ENCODE peak calls at places on chromosome 17, in nine cellular contexts. I is endothelial cell of umbilical vein, O is ascending aorta, V is left ventricle myocardium inferior, Q is neural progenitor cell, K is PC-9, R is colonic mucosa, J is OCI-LY7, U is SK-N-SH. A is an unnamed sample.

GRCh38 chr17:4870850-4871249 is 28.5 kb upstream of the C17orf107 start:
- DNase-seq in R (no peak), O (no peak), I (no peak), Q (no peak), V (no peak), U (no peak), J (no peak), K (no peak), A (no peak)

GRCh38 chr17:68255731-68256538 is 8.1 kb downstream of the AMZ2 start:
- DNase-seq in J (peak; percentile 56), K (no peak), Q (no peak), U (no peak), R (no peak), O (no peak), V (no peak), I (no peak), A (no peak)

GRCh38 chr17:65750678-65751077 is 189.2 kb upstream of the AXIN2 start:
- DNase-seq in J (peak; percentile 1), U (peak; percentile 75), V (peak; percentile 73), I (peak; percentile 62), O (no peak), R (peak; percentile 81), Q (no peak), K (peak; percentile 82), A (peak; percentile 84)

GRCh38 chr17:2214887-2215615 is 88.5 kb downstream of the SMG6 start:
- DNase-seq in R (no peak), V (peak; percentile 78), Q (peak; percentile 15), O (peak; percentile 89), J (peak; percentile 31), I (peak; percentile 87), K (no peak), U (peak; percentile 43), A (no peak)

GRCh38 chr17:29687601-29688000 is 64.9 kb upstream of the CORO6 start:
- DNase-seq in O (no peak), J (no peak), R (no peak), V (no peak), Q (no peak), I (peak; percentile 29), K (no peak), U (no peak), A (no peak)

GRCh38 chr17:19546289-19547065 is 12.8 kb downstream of the SLC47A1 start:
- DNase-seq in O (no peak), Q (peak; percentile 20), I (peak; percentile 19), K (no peak), U (no peak), J (peak; percentile 38), V (peak; percentile 44), R (peak; percentile 74), A (no peak)

GRCh38 chr17:77409282-77410161 is 268.8 kb downstream of the SEC14L1 start:
- DNase-seq in R (peak; percentile 66), Q (peak; percentile 78), O (peak; percentile 92), K (no peak), V (peak; percentile 79), U (no peak), J (peak; percentile 77), I (no peak), A (peak; percentile 45)

GRCh38 chr17:50565559-50566350 is 5.2 kb downstream of the CACNA1G start:
- DNase-seq in R (no peak), I (no peak), K (no peak), V (no peak), O (no peak), U (peak; percentile 94), Q (peak; percentile 82), J (no peak), A (no peak)

GRCh38 chr17:64368277-64368676 is 22.4 kb downstream of the PECAM1 start:
- DNase-seq in U (no peak), I (no peak), V (no peak), O (no peak), K (no peak), R (no peak), Q (no peak), J (no peak), A (no peak)

GRCh38 chr17:64377769-64378282 is 12.8 kb downstream of the PECAM1 start:
- DNase-seq in R (no peak), J (no peak), K (no peak), U (no peak), O (no peak), I (peak; percentile 57), Q (no peak), V (no peak), A (no peak)

GRCh38 chr17:64369007-64369893 is 21.4 kb downstream of the PECAM1 start:
- DNase-seq in V (no peak), U (no peak), J (no peak), O (no peak), Q (no peak), K (no peak), I (no peak), R (no peak), A (no peak)

GRCh38 chr17:64378890-64379354 is 11.7 kb downstream of the PECAM1 start:
- DNase-seq in I (peak; percentile 83), U (no peak), K (no peak), V (no peak), Q (no peak), R (no peak), O (no peak), J (no peak), A (no peak)

DNA sequence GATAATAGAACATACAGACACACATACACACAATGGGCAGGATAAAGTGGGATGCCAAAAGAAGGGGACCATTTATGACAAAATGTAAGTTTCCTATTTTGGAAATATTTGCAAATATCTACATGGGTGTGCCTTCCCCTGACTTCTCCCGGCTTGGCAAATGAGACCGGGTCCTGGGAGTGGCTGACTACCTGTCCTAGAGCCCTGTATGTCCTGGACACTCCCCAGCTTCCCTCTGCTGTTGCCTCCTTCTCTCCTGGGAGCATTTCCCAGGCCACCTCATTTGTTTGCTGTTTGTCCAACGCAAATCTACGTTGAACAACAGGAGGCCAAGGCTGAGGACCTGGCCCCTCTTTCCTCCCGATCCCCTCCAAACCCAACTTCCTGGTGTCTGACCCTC is 16.9 kb downstream of the PECAM1 start:
- DNase-seq in Q (no peak), J (no peak), V (no peak), K (no peak), R (no peak), I (no peak), O (no peak), U (no peak), A (no peak)
- H3K27ac ChIP-seq in Q (no peak overlapping the region), J (no peak overlapping the region), V (peak overlapping the region; percentile 58), K (no peak overlapping the region), R (no peak overlapping the region), I (no peak overlapping the region), O (no peak overlapping the region), U (no peak overlapping the region), A (peak overlapping the region; percentile 15)

GRCh38 chr17:8119575-8120519 is 1.5 kb upstream of the ALOXE3 start:
- DNase-seq in R (peak; percentile 94), K (peak; percentile 93), J (peak; percentile 92), O (no peak), V (peak; percentile 75), Q (peak; percentile 92), U (peak; percentile 53), I (peak; percentile 96), A (no peak)

GRCh38 chr17:8120520-8121443 is 2.5 kb upstream of the ALOXE3 start:
- DNase-seq in I (peak; percentile 72), U (peak; percentile 71), O (no peak), V (no peak), Q (peak; percentile 87), K (peak; percentile 94), R (peak; percentile 87), J (peak; percentile 81), A (peak; percentile 83)

GRCh38 chr17:8117367-8117979 is 841 bp downstream of the ALOXE3 start:
- DNase-seq in J (no peak), K (no peak), V (no peak), R (no peak), Q (no peak), U (no peak), I (no peak), O (no peak), A (no peak)

GRCh38 chr17:8117980-8118768 is at the start of gene ALOXE3:
- DNase-seq in U (peak; percentile 72), O (peak; percentile 78), V (no peak), J (no peak), K (peak; percentile 69), R (peak; percentile 36), I (peak; percentile 40), Q (peak; percentile 59), A (peak; percentile 91)

GRCh38 chr17:8118769-8119574 is 658 bp upstream of the ALOXE3 start:
- DNase-seq in U (peak; percentile 87), I (peak; percentile 86), O (peak; percentile 95), K (peak; percentile 87), J (peak; percentile 89), Q (peak; percentile 92), V (peak; percentile 91), R (peak; percentile 90), A (peak; percentile 75)
- TF ChIP-seq CTCF in U (peak; percentile 94), I (peak; percentile 90), O (peak; percentile 91), K (peak; percentile 74), J (peak; percentile 97), Q (peak; percentile 93), V (peak; percentile 94), R (peak; percentile 91), A (peak; percentile 91)

GRCh38 chr17:57289613-57290012 is 33.3 kb downstream of the MSI2 start:
- DNase-seq in K (no peak), V (no peak), R (no peak), J (no peak), I (no peak), O (no peak), Q (no peak), U (no peak), A (no peak)

GRCh38 chr17:57289130-57289529 is 32.8 kb downstream of the MSI2 start:
- DNase-seq in Q (no peak), R (no peak), U (no peak), O (no peak), I (no peak), J (no peak), V (no peak), K (no peak), A (no peak)

GRCh38 chr17:57286372-57287105 is 30.2 kb downstream of the MSI2 start:
- DNase-seq in K (no peak), I (no peak), V (no peak), O (no peak), J (no peak), Q (peak; percentile 69), R (no peak), U (no peak), A (no peak)

GRCh38 chr17:57288034-57288752 is 31.9 kb downstream of the MSI2 start:
- DNase-seq in R (no peak), J (no peak), V (peak; percentile 49), O (no peak), Q (no peak), I (no peak), U (no peak), K (no peak), A (no peak)

GRCh38 chr17:57288753-57289121 is 32.4 kb downstream of the MSI2 start:
- DNase-seq in K (no peak), J (no peak), V (no peak), R (no peak), Q (no peak), O (no peak), U (no peak), I (no peak), A (no peak)
- H3K27ac ChIP-seq in K (no peak overlapping the region), J (no peak overlapping the region), V (peak overlapping the region; percentile 80), R (no peak overlapping the region), Q (no peak overlapping the region), O (no peak overlapping the region), U (no peak overlapping the region), I (no peak overlapping the region), A (no peak overlapping the region)

DNA sequence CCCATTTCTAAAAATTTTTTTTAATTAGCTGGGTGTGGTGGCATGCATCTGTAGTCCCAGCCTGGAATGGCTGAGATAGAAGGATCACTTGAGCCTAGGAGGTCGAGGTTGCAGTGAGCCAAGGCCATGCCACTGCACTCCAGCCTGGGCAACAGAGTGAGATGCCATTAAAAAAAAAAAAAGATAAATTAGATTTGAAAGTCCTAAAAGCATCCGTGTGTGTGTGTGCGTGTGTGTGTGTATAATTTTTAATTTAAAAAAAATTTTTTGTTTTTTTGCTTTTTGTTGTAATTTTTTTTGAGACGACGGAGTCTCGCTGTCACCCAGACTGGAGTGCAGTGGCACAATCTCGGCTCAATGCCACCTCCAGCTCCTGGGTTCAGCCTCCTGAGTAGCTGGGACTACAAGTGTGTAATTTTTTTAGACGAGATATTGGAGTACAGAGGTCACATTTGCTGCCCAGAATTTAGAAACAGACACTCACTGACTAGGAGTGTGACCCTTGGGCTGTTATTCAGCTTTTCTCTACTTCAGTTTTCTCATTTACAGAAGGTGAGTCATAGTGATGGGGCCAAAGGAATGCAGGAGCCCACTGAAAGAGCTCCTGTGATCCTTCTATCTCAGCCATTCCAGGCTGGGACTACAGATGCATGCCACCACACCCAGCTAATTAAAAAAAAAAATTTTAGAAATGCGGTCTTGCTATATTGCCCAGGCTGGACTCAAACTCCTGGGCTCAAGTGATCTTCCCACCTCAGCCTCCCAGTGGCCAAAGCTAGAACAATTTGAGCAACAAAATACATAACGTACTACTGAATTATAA is 25.5 kb upstream of the TBX4 start:
- DNase-seq in I (no peak), K (peak; percentile 37), Q (no peak), O (no peak), U (no peak), R (no peak), V (no peak), J (no peak), A (peak; percentile 40)
- TF ChIP-seq CTCF in I (no peak), K (no peak), Q (no peak), O (no peak), U (peak; percentile 41), R (no peak), V (no peak), J (peak; percentile 21), A (no peak)

A was measured in RWPE1.